ENCODE peak calls at places on chromosomes 7 and 10, in four cellular contexts. U is stimulated activated CD8-positive, alpha-beta memory T cell treated with anti-CD3 and anti-CD28 coated beads, Interleukin-2, amount 100 ng/mL, for 1 hour; E is Caki2; N is memory B cell. Z is an unnamed sample.

GRCh38 chr10:35517431-35518181 is 87.5 kb upstream of the GJD4 start:
- DNase-seq in U (no peak), E (no peak), N (no peak), Z (peak; percentile 28)

GRCh38 chr7:99137418-99138180 is 6.3 kb downstream of the SMURF1 start:
- DNase-seq in U (no peak), E (peak; percentile 72), N (no peak), Z (peak; percentile 90)

GRCh38 chr10:7311256-7312178 is 99.3 kb downstream of the SFMBT2 start:
- DNase-seq in U (no peak), E (peak; percentile 86), N (no peak), Z (peak; percentile 58)

GRCh38 chr10:118629211-118629610 is 33.8 kb upstream of the PRLHR start:
- DNase-seq in U (no peak), E (no peak), N (no peak), Z (no peak)

GRCh38 chr10:79073784-79074432 is 5.1 kb downstream of the ZMIZ1 start:
- DNase-seq in U (no peak), E (peak; percentile 69), N (no peak), Z (peak; percentile 73)

GRCh38 chr10:5500162-5500670 is 846 bp upstream of the CALML5 start:
- DNase-seq in U (no peak), E (no peak), N (no peak), Z (no peak)

GRCh38 chr10:101136007-101136707 is 5.1 kb downstream of the TLX1 start:
- DNase-seq in U (no peak), E (no peak), N (no peak), Z (no peak)

GRCh38 chr7:17444673-17445072 is 146.2 kb downstream of the AHR start:
- DNase-seq in U (no peak), E (peak; percentile 42), N (no peak), Z (peak; percentile 84)

GRCh38 chr7:157612664-157613561 is 276.1 kb downstream of the DNAJB6 start:
- DNase-seq in U (peak; percentile 13), E (no peak), N (peak; percentile 35), Z (no peak)

GRCh38 chr7:19619122-19619521 is 89.7 kb downstream of the POLR1F start:
- DNase-seq in U (no peak), E (no peak), N (no peak), Z (peak; percentile 7)